ENCODE peak calls at places on chromosomes 5 and 9, in nine cellular contexts. R is IMR-90, M is AG04449, L is epithelial cell of esophagus, V is right atrium auricular region, E is AG04450, Z is fibroblast of lung, U is transverse colon, A is GM12865. F is an unnamed sample.
A peak's percentile ranks its signal among the peaks of the same experiment; 100 is the strongest.

GRCh38 chr5:73644385-73644963 is 18.5 kb downstream of the ARHGEF28 start:
- DNase-seq in Z (no peak), L (no peak), R (no peak), E (no peak), U (no peak), A (no peak), M (no peak), V (no peak), F (no peak)

GRCh38 chr5:136080483-136081180 is 51.8 kb downstream of the TGFBI start:
- DNase-seq in E (peak; percentile 91), M (peak; percentile 77), Z (peak; percentile 93), L (peak; percentile 83), A (peak; percentile 96), V (peak; percentile 92), R (peak; percentile 94), U (peak; percentile 90), F (peak; percentile 41)

GRCh38 chr5:36690041-36690941 is 83.9 kb downstream of the SLC1A3 start:
- DNase-seq in R (peak; percentile 61), M (no peak), U (peak; percentile 79), V (peak; percentile 80), L (peak; percentile 82), A (peak; percentile 88), Z (peak; percentile 73), E (peak; percentile 33), F (peak; percentile 67)

GRCh38 chr9:124708633-124709032 is 62.5 kb downstream of the NR6A1 start:
- DNase-seq in V (no peak), L (peak; percentile 36), E (no peak), R (peak; percentile 85), U (peak; percentile 32), A (no peak), M (no peak), Z (no peak), F (no peak)

GRCh38 chr5:75558972-75559632 is 47.4 kb downstream of the POLK start:
- DNase-seq in R (no peak), Z (peak; percentile 6), E (no peak), M (no peak), U (no peak), V (no peak), L (no peak), A (no peak), F (no peak)

GRCh38 chr9:129867138-129868032 is 32.1 kb downstream of the USP20 start:
- DNase-seq in Z (no peak), R (no peak), E (no peak), A (no peak), V (no peak), U (no peak), L (no peak), M (no peak), F (no peak)

GRCh38 chr5:53515988-53516387 is 35.6 kb downstream of the FST start:
- DNase-seq in L (no peak), U (no peak), M (no peak), R (no peak), V (no peak), Z (no peak), E (no peak), A (no peak), F (no peak)

GRCh38 chr9:125558453-125559084 is 148.4 kb downstream of the MAPKAP1 start:
- DNase-seq in L (peak; percentile 80), A (peak; percentile 85), E (peak; percentile 48), Z (peak; percentile 86), M (no peak), V (no peak), R (peak; percentile 83), U (peak; percentile 63), F (peak; percentile 41)

GRCh38 chr5:158142182-158142581 is 283.2 kb upstream of the CLINT1 start:
- DNase-seq in E (no peak), Z (no peak), V (no peak), R (no peak), M (no peak), L (no peak), U (no peak), A (no peak), F (no peak)

GRCh38 chr5:66909364-66909763 is 287.2 kb downstream of the CD180 start:
- DNase-seq in V (no peak), Z (peak; percentile 17), A (no peak), U (no peak), E (no peak), R (no peak), M (no peak), L (no peak), F (no peak)

GRCh38 chr5:133384120-133384855 is 228.1 kb downstream of the FSTL4 start:
- DNase-seq in A (no peak), M (no peak), L (peak; percentile 42), U (no peak), R (no peak), E (no peak), Z (no peak), V (no peak), F (no peak)

GRCh38 chr5:160175438-160176218 is 53.7 kb upstream of the FABP6 start:
- DNase-seq in V (peak; percentile 67), L (peak; percentile 61), M (no peak), U (no peak), E (no peak), Z (peak; percentile 35), A (no peak), R (peak; percentile 41), F (no peak)

GRCh38 chr5:37721447-37721871 is 118.4 kb downstream of the GDNF start:
- DNase-seq in A (peak; percentile 73), Z (no peak), L (no peak), R (peak; percentile 36), V (no peak), E (no peak), M (no peak), U (no peak), F (no peak)

GRCh38 chr5:166758151-166758550 is 1533.3 kb upstream of the WWC1 start:
- DNase-seq in A (no peak), L (peak; percentile 13), U (no peak), Z (peak; percentile 73), M (no peak), V (no peak), E (no peak), R (no peak), F (no peak)

GRCh38 chr5:179060116-179061008 is at the start of gene ZNF354C:
- DNase-seq in A (no peak), L (peak; percentile 86), Z (peak; percentile 90), V (peak; percentile 88), E (peak; percentile 74), M (peak; percentile 38), R (peak; percentile 87), U (peak; percentile 86), F (peak; percentile 62)

GRCh38 chr5:172403822-172404221 is 50.5 kb downstream of the SH3PXD2B start:
- DNase-seq in E (no peak), R (no peak), U (no peak), M (no peak), Z (no peak), V (no peak), A (no peak), L (no peak), F (no peak)

GRCh38 chr5:134252671-134253070 is 26.8 kb upstream of the PPP2CA start:
- DNase-seq in E (no peak), M (peak; percentile 75), U (no peak), R (peak; percentile 96), L (peak; percentile 85), V (no peak), A (no peak), Z (peak; percentile 70), F (no peak)

GRCh38 chr9:14661421-14662059 is 31.7 kb downstream of the ZDHHC21 start:
- DNase-seq in L (peak; percentile 33), V (no peak), M (no peak), R (peak; percentile 43), Z (peak; percentile 60), A (peak; percentile 18), U (no peak), E (peak; percentile 4), F (no peak)

GRCh38 chr5:141245250-141245717 is at the start of gene PCDHB15:
- DNase-seq in U (peak; percentile 13), R (no peak), V (no peak), M (no peak), Z (peak; percentile 2), L (no peak), A (no peak), E (no peak), F (no peak)

DNA sequence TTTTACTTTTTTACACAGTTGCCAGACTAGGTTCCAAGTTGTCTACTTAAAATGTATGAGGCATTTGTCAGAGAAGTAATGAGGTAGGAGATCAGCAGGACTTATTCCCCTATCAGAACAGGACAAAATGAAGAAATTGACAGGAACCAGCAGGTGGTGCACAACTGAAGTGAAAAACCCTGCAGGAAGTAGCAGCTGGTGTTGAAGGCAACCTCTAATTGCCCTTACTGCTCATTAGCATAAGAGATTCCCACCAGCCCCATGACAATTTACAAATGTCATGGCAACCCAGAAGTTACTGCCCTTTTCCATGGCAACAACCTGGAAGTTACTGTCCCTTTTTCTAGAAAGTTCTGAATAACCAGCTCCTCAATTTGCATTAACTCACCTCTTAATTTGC is 5.4 kb downstream of the PCDHB15 start:
- DNase-seq in Z (no peak), E (no peak), A (no peak), R (no peak), U (no peak), M (no peak), L (no peak), V (no peak), F (no peak)
- TF ChIP-seq CTCF in Z (no peak), E (no peak), A (no peak), R (no peak), U (no peak), M (no peak), L (no peak), V (no peak), F (no peak)

GRCh38 chr5:169089343-169089742 is 211.6 kb downstream of the SLIT3 start:
- DNase-seq in U (no peak), V (no peak), A (no peak), M (no peak), Z (no peak), R (no peak), L (peak; percentile 37), E (no peak), F (no peak)
- TF ChIP-seq CTCF in U (no peak), V (no peak), A (no peak), M (no peak), Z (no peak), R (no peak), L (peak; percentile 23), E (no peak), F (peak; percentile 13)

DNA sequence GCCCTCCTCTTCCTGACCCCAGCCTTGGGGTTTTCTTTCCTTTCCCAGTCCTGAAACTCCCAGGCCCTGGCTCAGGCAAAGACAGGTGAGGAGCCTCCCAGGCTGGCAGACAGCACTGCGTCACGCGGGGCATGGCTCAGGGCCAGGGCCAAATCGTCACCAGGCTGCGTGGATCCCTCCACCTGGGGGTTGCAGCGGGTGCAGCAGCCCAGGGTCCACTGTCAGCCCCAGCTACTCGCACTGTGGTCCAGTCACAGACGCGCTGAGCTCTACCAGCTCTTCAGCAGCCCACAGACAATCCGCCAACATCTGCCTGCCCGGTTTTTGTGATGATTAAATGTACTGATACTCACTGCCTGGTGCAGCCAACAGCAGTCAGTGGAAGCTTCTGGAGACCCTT is 12.1 kb downstream of the FAM78A start:
- DNase-seq in R (no peak), U (no peak), V (no peak), Z (no peak), M (no peak), E (no peak), A (no peak), L (no peak), F (no peak)
- TF ChIP-seq CTCF in R (no peak), U (no peak), V (no peak), Z (no peak), M (no peak), E (no peak), A (no peak), L (no peak), F (no peak)

DNA sequence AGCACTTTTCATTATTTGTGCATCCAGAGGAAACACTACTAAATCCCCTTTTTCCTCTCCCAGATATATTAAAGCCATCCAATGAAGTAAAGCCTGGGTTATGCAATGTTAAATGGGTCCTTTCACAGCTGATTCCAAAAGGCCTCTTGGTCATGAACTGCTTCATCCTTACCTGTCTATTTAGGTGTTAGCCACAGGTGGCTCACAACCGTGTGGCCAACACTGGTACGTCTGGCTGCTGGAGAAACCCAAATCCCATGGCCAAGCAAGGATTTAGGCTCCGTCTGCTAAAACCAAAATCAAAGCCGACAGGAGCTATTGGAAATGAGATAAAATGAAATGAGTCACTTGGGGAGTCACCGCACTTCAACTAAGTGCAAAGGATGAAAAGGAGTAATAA is 193.9 kb downstream of the ADCY2 start:
- DNase-seq in L (no peak), E (no peak), U (no peak), V (no peak), Z (no peak), R (no peak), M (no peak), A (no peak), F (no peak)
- TF ChIP-seq CTCF in L (no peak), E (no peak), U (no peak), V (no peak), Z (no peak), R (no peak), M (no peak), A (no peak), F (no peak)

F was measured in progenitor cell of endocrine pancreas.